ENCODE peak calls at places on chromosome 5, in eight cellular contexts. One of them, this sample, is unnamed.
A peak's percentile ranks its signal among the peaks of the same experiment; 100 is the strongest.

GRCh38 chr5:67287795-67288194 is 91.2 kb upstream of the CD180 start:
- DNase-seq in heart left ventricle: no peak
- DNase-seq in HCT116: no peak
- DNase-seq in transverse colon: no peak
- DNase-seq in ovary: no peak
- DNase-seq in esophagus squamous epithelium: no peak
- DNase-seq in gastrocnemius medialis: no peak
- DNase-seq in H1: no peak
- DNase-seq in this sample: no peak

GRCh38 chr5:173577817-173578216 is 38.6 kb downstream of the BOD1 start:
- DNase-seq in heart left ventricle: no peak
- DNase-seq in HCT116: no peak
- DNase-seq in transverse colon: no peak
- DNase-seq in ovary: no peak
- DNase-seq in esophagus squamous epithelium: no peak
- DNase-seq in gastrocnemius medialis: no peak
- DNase-seq in H1: no peak
- DNase-seq in this sample: no peak

GRCh38 chr5:142316051-142316450 is 8.8 kb downstream of the SPRY4 start:
- DNase-seq in heart left ventricle: no peak
- DNase-seq in HCT116: no peak
- DNase-seq in transverse colon: no peak
- DNase-seq in ovary: no peak
- DNase-seq in esophagus squamous epithelium: no peak
- DNase-seq in gastrocnemius medialis: no peak
- DNase-seq in H1: no peak
- DNase-seq in this sample: no peak

GRCh38 chr5:132012385-132013005 is 1.0 kb upstream of the ACSL6 start:
- DNase-seq in heart left ventricle: peak; percentile 52
- DNase-seq in HCT116: no peak
- DNase-seq in transverse colon: peak; percentile 7
- DNase-seq in ovary: peak; percentile 61
- DNase-seq in esophagus squamous epithelium: no peak
- DNase-seq in gastrocnemius medialis: peak; percentile 1
- DNase-seq in H1: no peak
- DNase-seq in this sample: peak; percentile 5

GRCh38 chr5:139678751-139679750 is 30.9 kb downstream of the CXXC5 start:
- DNase-seq in heart left ventricle: no peak
- DNase-seq in HCT116: no peak
- DNase-seq in transverse colon: no peak
- DNase-seq in ovary: no peak
- DNase-seq in esophagus squamous epithelium: no peak
- DNase-seq in gastrocnemius medialis: no peak
- DNase-seq in H1: no peak
- DNase-seq in this sample: no peak

GRCh38 chr5:58462623-58463230 is 2.8 kb upstream of the PLK2 start:
- DNase-seq in heart left ventricle: peak; percentile 20
- DNase-seq in HCT116: peak; percentile 61
- DNase-seq in transverse colon: peak; percentile 32
- DNase-seq in ovary: no peak
- DNase-seq in esophagus squamous epithelium: no peak
- DNase-seq in gastrocnemius medialis: no peak
- DNase-seq in H1: no peak
- DNase-seq in this sample: no peak

GRCh38 chr5:159956074-159956473 is 39.8 kb downstream of the ADRA1B start:
- DNase-seq in heart left ventricle: no peak
- DNase-seq in HCT116: no peak
- DNase-seq in transverse colon: no peak
- DNase-seq in ovary: no peak
- DNase-seq in esophagus squamous epithelium: no peak
- DNase-seq in gastrocnemius medialis: no peak
- DNase-seq in H1: no peak
- DNase-seq in this sample: no peak

GRCh38 chr5:51821697-51822096 is 438.4 kb downstream of the ISL1 start:
- DNase-seq in heart left ventricle: no peak
- DNase-seq in HCT116: no peak
- DNase-seq in transverse colon: no peak
- DNase-seq in ovary: no peak
- DNase-seq in esophagus squamous epithelium: no peak
- DNase-seq in gastrocnemius medialis: no peak
- DNase-seq in H1: no peak
- DNase-seq in this sample: no peak

GRCh38 chr5:93151896-93152295 is 429.1 kb downstream of the NR2F1-AS1 start:
- DNase-seq in heart left ventricle: no peak
- DNase-seq in HCT116: no peak
- DNase-seq in transverse colon: no peak
- DNase-seq in ovary: no peak
- DNase-seq in esophagus squamous epithelium: no peak
- DNase-seq in gastrocnemius medialis: no peak
- DNase-seq in H1: no peak
- DNase-seq in this sample: no peak
- H3K27ac ChIP-seq in heart left ventricle: no peak overlapping the region
- H3K27ac ChIP-seq in HCT116: peak overlapping the region; percentile 92
- H3K27ac ChIP-seq in transverse colon: no peak overlapping the region
- H3K27ac ChIP-seq in ovary: no peak overlapping the region
- H3K27ac ChIP-seq in esophagus squamous epithelium: no peak overlapping the region
- H3K27ac ChIP-seq in gastrocnemius medialis: no peak overlapping the region
- H3K27ac ChIP-seq in H1: no peak overlapping the region
- H3K27ac ChIP-seq in this sample: no peak overlapping the region

GRCh38 chr5:134527961-134528424 is 2.5 kb downstream of the JADE2 start:
- DNase-seq in heart left ventricle: no peak
- DNase-seq in HCT116: no peak
- DNase-seq in transverse colon: no peak
- DNase-seq in ovary: no peak
- DNase-seq in esophagus squamous epithelium: no peak
- DNase-seq in gastrocnemius medialis: no peak
- DNase-seq in H1: no peak
- DNase-seq in this sample: no peak
- TF ChIP-seq POLR2A in heart left ventricle: no peak
- TF ChIP-seq POLR2A in HCT116: no peak
- TF ChIP-seq POLR2A in transverse colon: no peak
- TF ChIP-seq POLR2A in ovary: no peak
- TF ChIP-seq POLR2A in esophagus squamous epithelium: no peak
- TF ChIP-seq POLR2A in gastrocnemius medialis: no peak
- TF ChIP-seq POLR2A in H1: no peak
- TF ChIP-seq POLR2A in this sample: no peak

GRCh38 chr5:32145378-32145777 is 28.7 kb downstream of the GOLPH3 start:
- DNase-seq in heart left ventricle: no peak
- DNase-seq in HCT116: no peak
- DNase-seq in transverse colon: no peak
- DNase-seq in ovary: no peak
- DNase-seq in esophagus squamous epithelium: no peak
- DNase-seq in gastrocnemius medialis: no peak
- DNase-seq in H1: no peak
- DNase-seq in this sample: no peak
- H3K27ac ChIP-seq in heart left ventricle: peak overlapping the region; percentile 1
- H3K27ac ChIP-seq in HCT116: no peak overlapping the region
- H3K27ac ChIP-seq in transverse colon: no peak overlapping the region
- H3K27ac ChIP-seq in ovary: no peak overlapping the region
- H3K27ac ChIP-seq in esophagus squamous epithelium: no peak overlapping the region
- H3K27ac ChIP-seq in gastrocnemius medialis: peak overlapping the region; percentile 67
- H3K27ac ChIP-seq in H1: no peak overlapping the region
- H3K27ac ChIP-seq in this sample: no peak overlapping the region

GRCh38 chr5:76166886-76167576 is 83.8 kb downstream of the SV2C start:
- DNase-seq in heart left ventricle: no peak
- DNase-seq in HCT116: no peak
- DNase-seq in transverse colon: no peak
- DNase-seq in ovary: no peak
- DNase-seq in esophagus squamous epithelium: no peak
- DNase-seq in gastrocnemius medialis: no peak
- DNase-seq in H1: no peak
- DNase-seq in this sample: no peak

GRCh38 chr5:76162335-76162734 is 79.2 kb downstream of the SV2C start:
- DNase-seq in heart left ventricle: no peak
- DNase-seq in HCT116: no peak
- DNase-seq in transverse colon: no peak
- DNase-seq in ovary: no peak
- DNase-seq in esophagus squamous epithelium: no peak
- DNase-seq in gastrocnemius medialis: no peak
- DNase-seq in H1: no peak
- DNase-seq in this sample: no peak

GRCh38 chr5:76165961-76166360 is 82.8 kb downstream of the SV2C start:
- DNase-seq in heart left ventricle: no peak
- DNase-seq in HCT116: no peak
- DNase-seq in transverse colon: no peak
- DNase-seq in ovary: no peak
- DNase-seq in esophagus squamous epithelium: no peak
- DNase-seq in gastrocnemius medialis: no peak
- DNase-seq in H1: no peak
- DNase-seq in this sample: no peak

GRCh38 chr5:76163111-76163628 is 80.0 kb downstream of the SV2C start:
- DNase-seq in heart left ventricle: no peak
- DNase-seq in HCT116: no peak
- DNase-seq in transverse colon: no peak
- DNase-seq in ovary: no peak
- DNase-seq in esophagus squamous epithelium: no peak
- DNase-seq in gastrocnemius medialis: no peak
- DNase-seq in H1: no peak
- DNase-seq in this sample: no peak

GRCh38 chr5:76165029-76165428 is 81.8 kb downstream of the SV2C start:
- DNase-seq in heart left ventricle: no peak
- DNase-seq in HCT116: no peak
- DNase-seq in transverse colon: no peak
- DNase-seq in ovary: no peak
- DNase-seq in esophagus squamous epithelium: no peak
- DNase-seq in gastrocnemius medialis: no peak
- DNase-seq in H1: no peak
- DNase-seq in this sample: no peak
- TF ChIP-seq POLR2A in heart left ventricle: no peak
- TF ChIP-seq POLR2A in HCT116: no peak
- TF ChIP-seq POLR2A in transverse colon: no peak
- TF ChIP-seq POLR2A in ovary: no peak
- TF ChIP-seq POLR2A in esophagus squamous epithelium: no peak
- TF ChIP-seq POLR2A in gastrocnemius medialis: no peak
- TF ChIP-seq POLR2A in H1: no peak
- TF ChIP-seq POLR2A in this sample: no peak